ENCODE peak calls at places on chromosomes 4 and X, in five cellular contexts. X is K562, H is transverse colon, A is HepG2, J is sigmoid colon. C is an unnamed sample.

GRCh38 chr4:77819409-77819835 is 254 bp upstream of the CNOT6L start:
- DNase-seq in J (no peak), H (no peak), X (peak; percentile 44), A (no peak), C (no peak)

GRCh38 chrX:122135070-122135469 is 1049.0 kb upstream of the GRIA3 start:
- DNase-seq in H (no peak), X (no peak), J (no peak), A (no peak), C (no peak)

GRCh38 chrX:85765651-85766050 is 281.7 kb downstream of the CHM start:
- DNase-seq in A (no peak), X (no peak), J (no peak), H (no peak), C (no peak)

GRCh38 chrX:47321386-47321785 is 49.0 kb upstream of the ZNF157 start:
- DNase-seq in J (peak; percentile 88), A (no peak), X (peak; percentile 52), H (peak; percentile 13), C (no peak)

GRCh38 chr4:153140294-153140693 is 63.9 kb upstream of the TRIM2 start:
- DNase-seq in J (no peak), X (no peak), A (no peak), H (no peak), C (no peak)

GRCh38 chr4:184100297-184100885 is 117.3 kb downstream of the ENPP6 start:
- DNase-seq in X (peak; percentile 74), J (no peak), A (no peak), H (peak; percentile 31), C (peak; percentile 58)

GRCh38 chr4:7978489-7978888 is 38.8 kb upstream of the AFAP1 start:
- DNase-seq in A (no peak), X (no peak), J (no peak), H (peak; percentile 77), C (peak; percentile 37)

GRCh38 chr4:81698536-81698935 is 226.8 kb upstream of the RASGEF1B start:
- DNase-seq in A (no peak), J (no peak), H (no peak), X (no peak), C (no peak)

GRCh38 chr4:48203819-48204218 is 65.8 kb downstream of the TEC start:
- DNase-seq in A (no peak), H (no peak), X (peak; percentile 84), J (no peak), C (no peak)

GRCh38 chr4:186651624-186652023 is 72.0 kb downstream of the FAT1 start:
- DNase-seq in X (no peak), J (peak; percentile 85), A (no peak), H (peak; percentile 37), C (peak; percentile 82)

GRCh38 chrX:133544105-133544504 is 128.8 kb upstream of the GPC4 start:
- DNase-seq in X (no peak), A (peak; percentile 65), H (no peak), J (no peak), C (no peak)

GRCh38 chrX:9493936-9494335 is 29.1 kb downstream of the TBL1X start:
- DNase-seq in X (no peak), H (no peak), J (no peak), A (no peak), C (no peak)

GRCh38 chr4:78624048-78624447 is 72.5 kb downstream of the ANXA3 start:
- DNase-seq in X (no peak), J (no peak), A (no peak), H (no peak), C (no peak)

GRCh38 chr4:143188325-143189088 is 3.8 kb downstream of the USP38 start:
- DNase-seq in J (no peak), A (no peak), X (no peak), H (no peak), C (no peak)

GRCh38 chr4:2834001-2834921 is 9.4 kb upstream of the ADD1 start:
- DNase-seq in A (no peak), J (peak; percentile 56), H (peak; percentile 7), X (no peak), C (peak; percentile 21)

GRCh38 chr4:72418458-72418857 is 150.6 kb downstream of the ADAMTS3 start:
- DNase-seq in X (peak; percentile 22), H (no peak), A (no peak), J (no peak), C (no peak)

GRCh38 chrX:102714994-102715393 is 2.7 kb downstream of the GPRASP2 start:
- DNase-seq in J (no peak), X (no peak), H (no peak), A (no peak), C (no peak)

GRCh38 chr4:101197350-101197749 is 150.0 kb downstream of the PPP3CA start:
- DNase-seq in X (no peak), J (no peak), H (no peak), A (peak; percentile 57), C (no peak)

GRCh38 chrX:132266583-132267355 is 47.5 kb upstream of the RAP2C start:
- DNase-seq in H (no peak), A (no peak), J (no peak), X (no peak), C (no peak)

GRCh38 chr4:27360651-27361347 is 500.2 kb downstream of the STIM2 start:
- DNase-seq in A (no peak), X (no peak), H (no peak), J (peak; percentile 65), C (no peak)

GRCh38 chr4:1199556-1200331 is 27.4 kb upstream of the SPON2 start:
- DNase-seq in A (no peak), H (peak; percentile 7), X (no peak), J (peak; percentile 62), C (peak; percentile 23)

GRCh38 chr4:19936471-19936870 is 315.2 kb upstream of the SLIT2 start:
- DNase-seq in H (no peak), A (no peak), J (no peak), X (no peak), C (no peak)

GRCh38 chr4:4642201-4643025 is 100.6 kb upstream of the STX18 start:
- DNase-seq in X (no peak), A (no peak), H (no peak), J (no peak), C (no peak)

GRCh38 chr4:167119392-167119791 is 114.9 kb downstream of the SPOCK3 start:
- DNase-seq in J (no peak), A (no peak), X (no peak), H (no peak), C (no peak)

GRCh38 chr4:87974856-87975462 is 555 bp upstream of the SPP1 start:
- DNase-seq in X (no peak), J (no peak), A (peak; percentile 58), H (no peak), C (no peak)

GRCh38 chrX:100615015-100615414 is 21.6 kb downstream of the TSPAN6 start:
- DNase-seq in A (peak; percentile 57), X (peak; percentile 7), H (peak; percentile 18), J (no peak), C (no peak)

GRCh38 chrX:100611951-100612350 is 24.7 kb downstream of the TSPAN6 start:
- DNase-seq in H (no peak), A (no peak), X (no peak), J (no peak), C (no peak)

GRCh38 chrX:100606753-100607152 is 22.0 kb downstream of the TNMD start:
- DNase-seq in A (no peak), X (no peak), J (no peak), H (no peak), C (no peak)

DNA sequence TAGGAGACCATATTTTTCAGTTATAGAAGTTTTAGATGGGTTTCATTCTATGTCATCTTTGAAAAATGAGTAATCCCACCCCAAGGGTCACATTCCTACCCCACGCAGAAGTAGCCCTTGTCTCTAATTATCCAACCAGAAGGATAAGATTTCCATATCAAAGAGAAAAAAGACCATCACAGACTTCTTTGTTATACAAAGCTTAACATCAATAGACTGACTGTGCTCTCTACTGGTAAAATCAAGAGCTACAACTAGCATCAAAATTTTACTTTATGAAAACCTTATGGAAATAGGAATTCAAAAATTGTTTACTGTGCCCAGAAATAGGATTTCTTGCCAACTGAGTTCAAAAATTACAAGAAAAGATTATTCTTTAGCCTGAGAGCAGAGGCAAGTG is 24.9 kb downstream of the TNMD start:
- DNase-seq in H (no peak), J (no peak), A (no peak), X (no peak), C (no peak)
- TF ChIP-seq CTCF in H (peak; percentile 19), J (no peak), A (no peak), X (no peak), C (no peak)

GRCh38 chrX:107118322-107119147 is at the start of gene RBM41:
- DNase-seq in A (peak; percentile 81), J (peak; percentile 81), X (peak; percentile 35), H (peak; percentile 81), C (peak; percentile 80)
- TF ChIP-seq POLR2AphosphoS5 in A (peak; percentile 52), J (peak; percentile 12), X (no peak), H (no peak), C (no peak)

GRCh38 chr4:5780831-5781480 is 70.0 kb downstream of the EVC start:
- DNase-seq in A (no peak), J (peak; percentile 37), X (no peak), H (no peak), C (no peak)

GRCh38 chr4:5784021-5784420 is 73.0 kb downstream of the EVC start:
- DNase-seq in A (no peak), H (no peak), J (peak; percentile 24), X (no peak), C (no peak)

GRCh38 chr4:5783486-5783885 is 72.5 kb downstream of the EVC start:
- DNase-seq in H (no peak), X (no peak), A (no peak), J (peak; percentile 26), C (no peak)

GRCh38 chr4:5784960-5785611 is 74.1 kb downstream of the EVC start:
- DNase-seq in X (no peak), H (no peak), J (peak; percentile 63), A (no peak), C (no peak)

GRCh38 chr4:5782829-5783476 is 72.0 kb downstream of the EVC start:
- DNase-seq in J (peak; percentile 18), H (no peak), A (no peak), X (no peak), C (no peak)
- H3K27ac ChIP-seq in J (no peak overlapping the region), H (no peak overlapping the region), A (no peak overlapping the region), X (no peak overlapping the region), C (no peak overlapping the region)

DNA sequence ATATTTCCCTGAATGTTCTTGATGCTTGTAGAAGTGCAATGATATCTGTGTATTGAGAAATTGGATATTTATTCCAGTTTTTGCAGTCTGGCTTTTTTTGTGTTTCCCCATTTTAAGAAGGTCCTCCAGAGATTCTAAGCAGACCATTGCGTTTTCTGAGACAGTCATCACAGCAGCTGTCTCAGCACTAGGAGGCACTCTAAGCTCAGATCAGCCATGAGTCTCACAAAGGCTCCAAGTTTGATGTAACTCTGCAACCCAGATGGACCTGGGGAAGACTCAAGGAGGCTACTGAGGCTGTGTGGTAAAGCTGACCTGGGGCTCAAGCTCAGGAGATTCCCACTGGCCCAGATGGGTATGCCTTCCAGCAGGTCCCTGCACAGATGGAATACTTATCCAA is 89.3 kb upstream of the CYLC1 start:
- DNase-seq in X (no peak), J (no peak), A (no peak), H (no peak), C (no peak)
- TF ChIP-seq CTCF in X (no peak), J (no peak), A (no peak), H (no peak), C (no peak)